ENCODE peak calls at places on chromosomes 13 and 19, in four cellular contexts. E is neuronal stem cell, M is mesendoderm, G is H9. P is an unnamed sample.

GRCh38 chr13:30802953-30803478 is 67.7 kb downstream of the ALOX5AP start:
- DNase-seq in G (peak), M (peak), E (peak), P (peak)

GRCh38 chr19:29603308-29603707 is 2.8 kb upstream of the POP4 start:
- DNase-seq in M (peak), G (peak), E (no peak), P (no peak)

GRCh38 chr13:109694972-109695371 is 91.4 kb downstream of the IRS2 start:
- DNase-seq in E (no peak), G (no peak), M (no peak), P (peak)

GRCh38 chr19:35029737-35030256 is 473 bp upstream of the SCN1B start:
- DNase-seq in E (no peak), M (no peak), G (peak), P (no peak)

GRCh38 chr13:102983496-102983895 is 82.7 kb downstream of the SLC10A2 start:
- DNase-seq in G (no peak), E (no peak), M (no peak), P (peak)

GRCh38 chr13:66714795-66715194 is 515.3 kb downstream of the PCDH9 start:
- DNase-seq in G (no peak), E (no peak), M (peak), P (no peak)

GRCh38 chr13:59459972-59460371 is 703.8 kb downstream of the DIAPH3 start:
- DNase-seq in G (no peak), M (peak), E (no peak), P (peak)

GRCh38 chr19:40278361-40279045 is 6.6 kb downstream of the AKT2 start:
- DNase-seq in G (no peak), E (no peak), M (no peak), P (no peak)

DNA sequence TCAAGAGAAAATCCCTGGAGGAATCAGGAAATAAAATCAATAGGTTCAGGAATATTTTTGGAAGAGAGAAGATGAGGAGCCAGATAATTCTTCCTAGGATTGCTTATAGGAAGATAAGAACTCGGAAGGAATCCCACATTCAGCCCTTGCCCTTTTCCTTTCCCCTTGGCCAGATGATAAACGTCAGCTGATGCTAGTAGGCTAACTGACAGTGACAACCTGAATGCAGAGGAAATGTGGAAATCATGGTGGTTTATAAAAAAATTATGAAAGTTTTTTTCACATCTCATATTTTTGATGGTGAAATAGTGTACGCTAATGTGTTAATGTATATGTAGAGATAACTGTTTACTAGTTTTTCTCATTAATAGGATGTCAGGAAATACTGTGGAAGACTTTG is 56.9 kb downstream of the EDNRB start:
- DNase-seq in M (no peak), G (no peak), E (no peak), P (no peak)
- H2BK5ac ChIP-seq in M (no peak), G (no peak), E (no peak), P (no peak)

GRCh38 chr19:51107406-51108065 is 673 bp downstream of the CTU1 start:
- DNase-seq in M (peak), E (no peak), G (peak), P (no peak)
- H2BK5ac ChIP-seq in M (no peak), E (no peak), G (no peak), P (no peak)

GRCh38 chr13:22455036-22455435 is 725.7 kb upstream of the SGCG start:
- DNase-seq in G (no peak), E (no peak), M (peak), P (no peak)
- H2BK5ac ChIP-seq in G (no peak), E (no peak), M (no peak), P (no peak)

GRCh38 chr13:98275711-98276171 is 98.7 kb upstream of the RNF113B start:
- DNase-seq in M (no peak), G (no peak), E (no peak), P (no peak)
- H2BK5ac ChIP-seq in M (no peak), G (no peak), E (no peak), P (no peak)

GRCh38 chr19:4062576-4063368 is 3.9 kb downstream of the ZBTB7A start:
- DNase-seq in G (no peak), M (no peak), E (no peak), P (peak)

GRCh38 chr19:4064551-4065260 is 2.0 kb downstream of the ZBTB7A start:
- DNase-seq in E (no peak), M (peak), G (peak), P (no peak)

GRCh38 chr19:4061683-4062575 is 4.8 kb downstream of the ZBTB7A start:
- DNase-seq in M (no peak), G (peak), E (no peak), P (peak)

GRCh38 chr19:4064073-4064550 is 2.6 kb downstream of the ZBTB7A start:
- DNase-seq in M (no peak), G (peak), E (no peak), P (no peak)

GRCh38 chr19:4063369-4064072 is 3.2 kb downstream of the ZBTB7A start:
- DNase-seq in M (peak), G (peak), E (no peak), P (no peak)
- H2BK5ac ChIP-seq in M (no peak), G (no peak), E (no peak), P (peak)

GRCh38 chr19:900302-901111 is 7.2 kb downstream of the RNU6-9 start:
- DNase-seq in G (peak), M (peak), E (no peak), P (peak)
- H2BK5ac ChIP-seq in G (no peak), M (no peak), E (peak), P (no peak)

GRCh38 chr19:13037161-13037560 is 41.9 kb downstream of the NFIX start:
- DNase-seq in M (peak), G (no peak), E (no peak), P (peak)
- H2BK5ac ChIP-seq in M (no peak), G (no peak), E (no peak), P (no peak)

GRCh38 chr19:12789904-12790619 is 1.2 kb upstream of the JUNB start:
- DNase-seq in E (peak), G (peak), M (peak), P (peak)

GRCh38 chr19:12792853-12793289 is 1.6 kb downstream of the JUNB start:
- DNase-seq in E (no peak), M (no peak), G (no peak), P (no peak)

GRCh38 chr19:12792048-12792852 is 964 bp downstream of the JUNB start:
- DNase-seq in M (peak), G (peak), E (no peak), P (peak)

GRCh38 chr19:12790628-12791344 is 500 bp upstream of the JUNB start:
- DNase-seq in M (no peak), E (no peak), G (no peak), P (no peak)

GRCh38 chr19:12791345-12792047 is at the start of gene JUNB:
- DNase-seq in G (peak), E (no peak), M (peak), P (peak)
- H2BK5ac ChIP-seq in G (no peak), E (peak), M (no peak), P (peak)

DNA sequence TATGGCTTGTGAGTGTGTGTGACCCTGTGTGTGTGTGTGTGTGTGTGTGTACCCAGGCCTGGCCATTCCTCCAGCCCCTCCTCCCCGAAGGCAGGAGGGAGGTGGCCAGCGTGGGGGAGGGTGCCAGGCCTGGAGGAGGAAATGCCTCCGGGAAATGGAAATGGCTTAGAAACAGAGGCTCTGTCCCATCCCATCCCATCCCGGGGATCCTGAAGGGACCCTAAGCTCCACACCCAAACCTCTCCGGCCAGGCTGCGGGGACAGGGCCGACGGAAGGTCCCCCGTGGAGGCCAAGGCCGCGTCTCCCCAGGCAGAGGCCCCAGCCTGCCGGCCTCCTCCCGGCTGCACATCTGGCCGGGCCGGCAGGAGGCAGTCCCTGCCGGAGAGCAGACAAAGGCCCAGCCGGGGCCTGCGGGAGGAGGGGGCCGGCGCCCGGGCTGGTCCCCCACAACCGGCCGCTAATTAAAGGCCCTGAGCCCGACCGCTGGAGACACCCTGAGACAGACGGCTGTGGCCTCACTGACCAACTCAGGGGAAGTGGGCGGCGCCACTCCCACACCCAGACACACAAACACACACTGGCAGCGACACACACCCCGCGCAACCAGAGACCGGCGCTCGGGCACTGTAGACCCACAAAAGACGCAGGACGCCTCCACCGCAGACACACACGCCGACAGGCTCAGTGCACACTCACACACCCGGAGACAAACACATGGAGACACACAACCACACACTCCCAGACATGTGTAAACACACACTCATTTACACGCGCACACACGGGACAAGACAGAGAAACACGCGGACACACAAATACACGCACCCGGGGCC is 1.1 kb downstream of the ADAMTS10 start:
- DNase-seq in E (peak), G (peak), M (peak), P (no peak)
- H2BK5ac ChIP-seq in E (no peak), G (no peak), M (peak), P (peak)

DNA sequence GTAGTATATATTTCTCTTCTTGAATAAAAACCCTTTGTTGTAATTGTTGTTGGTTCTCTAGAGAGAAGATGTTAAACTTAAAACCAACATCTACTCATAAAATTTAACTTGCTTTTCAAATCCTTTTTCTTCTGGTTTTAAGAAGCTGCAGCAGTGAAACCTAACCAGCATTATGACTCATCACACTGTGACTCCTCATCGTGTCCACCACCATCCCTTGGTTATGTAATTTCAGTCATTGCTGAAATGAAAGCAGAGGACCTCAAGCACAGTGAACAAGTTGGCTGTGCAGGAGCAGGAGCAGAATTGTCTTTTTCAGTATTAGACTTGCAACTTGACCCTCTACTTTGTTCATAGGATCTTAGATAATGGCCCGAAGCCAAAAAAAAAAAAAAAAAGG is 64.9 kb upstream of the HTR2A start:
- DNase-seq in E (no peak), M (peak), G (no peak), P (peak)
- H2BK5ac ChIP-seq in E (no peak), M (no peak), G (no peak), P (no peak)